ENCODE peak calls at places on chromosomes 5 and 9, in eight cellular contexts. J is A549, L is SK-N-SH, P is K562, Y is ovary, E is stomach, S is HepG2, O is tibial nerve. B is an unnamed sample.

GRCh38 chr9:4139201-4139600 is 160.7 kb downstream of the GLIS3 start:
- DNase-seq in J (no peak), L (no peak), P (no peak), Y (no peak), E (no peak), S (no peak), O (no peak), B (no peak)

GRCh38 chr9:15249042-15249818 is 57.8 kb downstream of the TTC39B start:
- DNase-seq in J (no peak), L (no peak), P (no peak), Y (no peak), E (no peak), S (no peak), O (no peak), B (no peak)

GRCh38 chr9:108245331-108245730 is 610.5 kb downstream of the ACTL7B start:
- DNase-seq in J (no peak), L (no peak), P (no peak), Y (no peak), E (no peak), S (no peak), O (no peak), B (no peak)

GRCh38 chr9:70614786-70615565 is 200.5 kb upstream of the KLF9 start:
- DNase-seq in J (no peak), L (no peak), P (no peak), Y (no peak), E (no peak), S (no peak), O (no peak), B (no peak)

GRCh38 chr5:143080982-143081381 is 310.8 kb downstream of the ARHGAP26 start:
- DNase-seq in J (no peak), L (no peak), P (no peak), Y (no peak), E (no peak), S (no peak), O (no peak), B (no peak)

GRCh38 chr9:19471737-19472648 is 63.2 kb downstream of the ACER2 start:
- DNase-seq in J (peak; percentile 64), L (peak; percentile 80), P (peak; percentile 61), Y (peak; percentile 65), E (peak; percentile 61), S (peak; percentile 41), O (peak; percentile 25), B (peak; percentile 51)

GRCh38 chr5:176774216-176775171 is 35.9 kb upstream of the UNC5A start:
- DNase-seq in J (no peak), L (no peak), P (no peak), Y (no peak), E (no peak), S (no peak), O (no peak), B (no peak)

GRCh38 chr5:34034497-34035327 is 8.3 kb downstream of the C1QTNF3 start:
- DNase-seq in J (no peak), L (no peak), P (no peak), Y (no peak), E (no peak), S (peak; percentile 53), O (no peak), B (no peak)

GRCh38 chr9:112489876-112490661 is 3.4 kb downstream of the KIAA1958 start:
- DNase-seq in J (no peak), L (peak; percentile 28), P (no peak), Y (no peak), E (no peak), S (peak; percentile 45), O (no peak), B (no peak)

GRCh38 chr5:64612349-64612961 is 77.8 kb upstream of the SHISAL2B start:
- DNase-seq in J (peak; percentile 53), L (peak; percentile 20), P (peak; percentile 56), Y (no peak), E (peak; percentile 27), S (peak; percentile 39), O (peak; percentile 65), B (no peak)

GRCh38 chr5:155004138-155004744 is 9.3 kb upstream of the KIF4B start:
- DNase-seq in J (peak; percentile 45), L (no peak), P (peak; percentile 51), Y (no peak), E (peak; percentile 27), S (peak; percentile 30), O (no peak), B (peak; percentile 10)

GRCh38 chr9:20562051-20562450 is 60.2 kb downstream of the MLLT3 start:
- DNase-seq in J (no peak), L (no peak), P (no peak), Y (no peak), E (no peak), S (no peak), O (no peak), B (no peak)

GRCh38 chr9:20563917-20564316 is 58.4 kb downstream of the MLLT3 start:
- DNase-seq in J (no peak), L (no peak), P (no peak), Y (no peak), E (no peak), S (no peak), O (no peak), B (no peak)

GRCh38 chr9:20566401-20566800 is 55.9 kb downstream of the MLLT3 start:
- DNase-seq in J (no peak), L (no peak), P (no peak), Y (no peak), E (no peak), S (no peak), O (no peak), B (no peak)

GRCh38 chr9:20561542-20561941 is 60.8 kb downstream of the MLLT3 start:
- DNase-seq in J (no peak), L (no peak), P (no peak), Y (no peak), E (no peak), S (no peak), O (no peak), B (no peak)

GRCh38 chr9:20564650-20565049 is 57.6 kb downstream of the MLLT3 start:
- DNase-seq in J (no peak), L (no peak), P (no peak), Y (no peak), E (no peak), S (no peak), O (no peak), B (no peak)
- TF ChIP-seq EP300 in J (no peak), L (no peak), P (no peak), Y (no peak), E (no peak), S (no peak), O (no peak), B (no peak)

GRCh38 chr5:149588947-149589346 is 7.6 kb downstream of the ARHGEF37 start:
- DNase-seq in J (no peak), L (no peak), P (no peak), Y (no peak), E (no peak), S (no peak), O (no peak), B (no peak)
- TF ChIP-seq EP300 in J (no peak), L (no peak), P (no peak), Y (no peak), E (no peak), S (no peak), O (no peak), B (no peak)

DNA sequence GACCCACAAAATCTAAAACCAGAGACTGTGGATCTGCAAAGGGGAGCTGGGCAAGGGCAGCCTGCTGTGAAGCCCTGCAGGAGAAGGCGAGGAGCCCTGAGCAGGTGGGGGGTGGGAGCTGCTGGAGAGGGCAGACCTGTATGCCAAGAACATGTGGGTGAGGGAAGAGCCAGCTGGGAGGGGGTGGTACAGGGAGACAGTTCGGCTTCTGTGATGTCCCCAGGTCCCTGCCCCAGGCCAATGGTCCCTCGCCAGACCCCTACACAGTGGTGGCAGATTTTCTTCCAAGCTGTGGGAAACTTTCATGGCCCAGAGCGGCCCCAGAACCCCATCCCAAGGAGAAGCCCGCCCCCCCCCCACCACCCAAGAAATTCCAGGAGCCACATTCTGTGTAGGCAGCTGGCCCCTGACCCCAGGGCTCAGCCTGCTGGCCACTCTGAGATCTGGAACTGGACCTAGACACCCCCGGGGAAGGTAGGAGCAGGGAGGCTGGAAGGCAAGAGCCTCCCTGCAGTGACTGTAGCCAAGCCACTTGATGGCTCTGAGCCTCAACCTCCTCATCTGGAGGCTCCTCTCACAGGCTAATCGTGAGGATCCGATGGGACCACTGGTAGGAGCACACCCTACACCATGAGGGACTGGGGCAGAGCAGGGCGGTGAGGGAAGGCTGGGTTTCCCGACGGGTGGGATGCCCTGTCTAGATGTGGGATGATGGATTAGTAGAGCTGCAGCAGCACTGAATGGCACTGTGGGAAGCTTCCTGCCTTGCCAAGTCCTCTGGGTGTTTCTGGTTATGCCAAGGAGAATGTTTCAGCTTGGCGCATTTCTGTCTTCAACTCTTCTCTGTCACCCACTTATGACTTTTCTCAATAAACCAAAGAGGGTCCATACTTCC is 22.6 kb upstream of the CSF1R start:
- DNase-seq in J (no peak), L (peak; percentile 15), P (no peak), Y (no peak), E (peak; percentile 8), S (no peak), O (no peak), B (no peak)
- TF ChIP-seq EP300 in J (no peak), L (no peak), P (no peak), Y (no peak), E (no peak), S (no peak), O (no peak), B (no peak)

GRCh38 chr5:93359958-93360305 is 221.1 kb downstream of the NR2F1-AS1 start:
- DNase-seq in J (no peak), L (no peak), P (no peak), Y (no peak), E (no peak), S (no peak), O (no peak), B (no peak)

GRCh38 chr5:93357686-93358085 is 223.3 kb downstream of the NR2F1-AS1 start:
- DNase-seq in J (no peak), L (no peak), P (no peak), Y (no peak), E (no peak), S (no peak), O (no peak), B (no peak)

GRCh38 chr5:93359296-93359957 is 221.6 kb downstream of the NR2F1-AS1 start:
- DNase-seq in J (peak; percentile 16), L (no peak), P (no peak), Y (no peak), E (no peak), S (no peak), O (no peak), B (no peak)

GRCh38 chr5:93360436-93361100 is 220.5 kb downstream of the NR2F1-AS1 start:
- DNase-seq in J (no peak), L (no peak), P (no peak), Y (no peak), E (no peak), S (no peak), O (no peak), B (no peak)

GRCh38 chr5:93355691-93356090 is 225.3 kb downstream of the NR2F1-AS1 start:
- DNase-seq in J (no peak), L (no peak), P (no peak), Y (no peak), E (no peak), S (no peak), O (no peak), B (no peak)
- TF ChIP-seq EP300 in J (no peak), L (no peak), P (no peak), Y (no peak), E (no peak), S (no peak), O (no peak), B (no peak)

DNA sequence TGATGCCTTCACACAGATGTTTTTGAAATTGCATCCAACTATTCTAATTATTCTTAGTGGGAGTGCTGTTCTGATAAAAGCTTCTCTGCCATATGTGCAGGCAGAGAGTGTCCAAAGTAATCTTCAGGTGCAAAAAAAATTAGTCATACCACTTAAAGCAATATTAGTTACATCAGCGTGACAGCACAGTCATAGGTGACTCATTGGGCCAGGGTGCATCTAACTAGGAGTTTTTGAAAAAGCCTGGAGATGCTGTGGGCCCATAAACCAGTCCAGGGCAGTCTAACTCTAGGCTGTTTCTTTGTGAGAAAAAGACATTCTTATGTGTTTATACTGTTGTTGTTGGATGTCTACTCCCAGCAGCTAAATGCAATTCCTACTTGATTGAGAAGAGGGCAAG is 33.0 kb upstream of the C6 start:
- DNase-seq in J (peak; percentile 29), L (no peak), P (no peak), Y (no peak), E (no peak), S (no peak), O (no peak), B (no peak)
- TF ChIP-seq EP300 in J (no peak), L (peak; percentile 54), P (no peak), Y (no peak), E (no peak), S (no peak), O (no peak), B (no peak)

B was measured in transverse colon.